ENCODE peak calls at places on chromosomes 7 and 10, in six cellular contexts. E is Peyer's patch, G is testis, O is adrenal gland, A is HepG2, Z is stomach. I is an unnamed sample. For H3K4me1 and H3K27me3, the result is how much of the 10 kb centered on the place peaks cover.

GRCh38 chr10:8349610-8350249 is 295.2 kb downstream of the GATA3 start:
- DNase-seq in E (no peak), G (no peak), O (no peak), A (no peak), Z (no peak), I (no peak)

GRCh38 chr10:8051851-8052257 is 2.6 kb upstream of the GATA3 start:
- DNase-seq in E (no peak), G (no peak), O (no peak), A (no peak), Z (no peak), I (no peak)

GRCh38 chr7:28767356-28767755 is 190.8 kb downstream of the TRIL start:
- DNase-seq in E (no peak), G (no peak), O (no peak), A (no peak), Z (no peak), I (no peak)

GRCh38 chr7:112692333-112692732 is 97.9 kb downstream of the TMEM168 start:
- DNase-seq in E (no peak), G (no peak), O (no peak), A (no peak), Z (no peak), I (no peak)

GRCh38 chr7:142323706-142324105 is 65.8 kb upstream of the PRSS58 start:
- DNase-seq in E (peak), G (peak), O (no peak), A (peak), Z (no peak), I (no peak)

GRCh38 chr10:71392292-71392691 is 4.4 kb upstream of the CDH23 start:
- DNase-seq in E (no peak), G (no peak), O (no peak), A (no peak), Z (no peak), I (no peak)

GRCh38 chr7:37882086-37882485 is 33.7 kb downstream of the NME8 start:
- DNase-seq in E (no peak), G (no peak), O (no peak), A (no peak), Z (no peak), I (no peak)

GRCh38 chr10:2929457-2929856 is 137.9 kb upstream of the PFKP start:
- DNase-seq in E (no peak), G (no peak), O (no peak), A (no peak), Z (no peak), I (no peak)

GRCh38 chr10:83606275-83606674 is 533.0 kb upstream of the GHITM start:
- DNase-seq in E (no peak), G (no peak), O (no peak), A (no peak), Z (no peak), I (no peak)

GRCh38 chr10:89242840-89243586 is 8.6 kb downstream of the LIPA start:
- DNase-seq in E (no peak), G (no peak), O (no peak), A (no peak), Z (no peak), I (no peak)

GRCh38 chr7:111147708-111148107 is 56.8 kb downstream of the LRRN3 start:
- DNase-seq in E (no peak), G (no peak), O (no peak), A (no peak), Z (no peak), I (no peak)

GRCh38 chr10:114400091-114400490 is 4.2 kb downstream of the AFAP1L2 start:
- DNase-seq in E (no peak), G (no peak), O (no peak), A (no peak), Z (no peak), I (no peak)

GRCh38 chr10:51363415-51363814 is 289.1 kb downstream of the PRKG1 start:
- DNase-seq in E (no peak), G (no peak), O (no peak), A (no peak), Z (no peak), I (no peak)

GRCh38 chr10:5616871-5617270 is 49.5 kb downstream of the ASB13 start:
- DNase-seq in E (no peak), G (peak), O (no peak), A (no peak), Z (no peak), I (no peak)

GRCh38 chr10:60508037-60508436 is 118.4 kb upstream of the ANK3 start:
- DNase-seq in E (no peak), G (no peak), O (no peak), A (no peak), Z (no peak), I (no peak)

GRCh38 chr10:71221586-71222202 is 9.3 kb downstream of the UNC5B start:
- DNase-seq in E (no peak), G (no peak), O (no peak), A (no peak), Z (no peak), I (no peak)

GRCh38 chr7:92904292-92905131 is 68.1 kb upstream of the CDK6 start:
- DNase-seq in E (no peak), G (no peak), O (no peak), A (peak), Z (peak), I (no peak)

GRCh38 chr10:31526178-31526577 is 207.2 kb downstream of the ZEB1 start:
- DNase-seq in E (no peak), G (no peak), O (no peak), A (no peak), Z (no peak), I (no peak)

GRCh38 chr7:70751895-70752294 is 380.0 kb upstream of the GALNT17 start:
- DNase-seq in E (no peak), G (no peak), O (no peak), A (no peak), Z (no peak), I (no peak)

GRCh38 chr7:30800785-30801252 is 29.6 kb downstream of the MINDY4 start:
- DNase-seq in E (no peak), G (peak), O (peak), A (peak), Z (peak), I (peak)
- TF ChIP-seq POLR2A in E (no peak), G (no peak), O (no peak), A (no peak), Z (no peak), I (no peak)

DNA sequence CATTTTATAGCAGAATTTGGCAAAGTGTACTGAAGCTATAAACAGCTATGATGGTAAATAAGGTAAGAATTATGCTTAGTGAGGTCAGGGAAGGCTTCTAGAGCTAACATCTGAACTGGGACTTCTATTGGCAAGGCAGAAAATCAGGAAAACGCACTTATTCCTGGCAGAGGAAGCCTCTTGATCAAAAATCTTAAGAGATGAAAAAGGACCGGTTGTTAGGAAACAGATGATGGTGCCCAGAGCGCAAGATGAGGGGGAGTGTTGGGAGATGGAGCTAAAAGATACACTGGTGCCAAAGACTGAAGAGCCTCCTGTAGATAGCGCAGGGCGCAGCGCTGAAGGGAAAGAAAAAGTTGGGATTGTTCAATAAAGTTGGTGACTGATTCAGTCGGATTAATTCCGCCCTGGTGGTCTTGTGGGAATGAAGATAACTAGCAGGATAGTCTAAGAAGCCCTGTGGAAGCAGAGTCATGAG is 550 bp upstream of the CALU start:
- DNase-seq in E (no peak), G (peak), O (no peak), A (no peak), Z (no peak), I (no peak)
- H3K4me1 ChIP-seq in E (under half), G (under half), O (under half), A (under half), Z (under half), I (under half)

GRCh38 chr7:26151953-26152781 is at the start of gene NFE2L3:
- DNase-seq in E (peak), G (peak), O (peak), A (peak), Z (peak), I (no peak)
- H3K27me3 ChIP-seq in E (under half), G (under half), O (under half), A (under half), Z (under half), I (under half)

GRCh38 chr7:8254667-8255066 is 7.3 kb downstream of the ICA1 start:
- DNase-seq in E (no peak), G (no peak), O (no peak), A (no peak), Z (peak), I (no peak)
- TF ChIP-seq POLR2A in E (no peak), G (no peak), O (no peak), A (no peak), Z (no peak), I (no peak)

DNA sequence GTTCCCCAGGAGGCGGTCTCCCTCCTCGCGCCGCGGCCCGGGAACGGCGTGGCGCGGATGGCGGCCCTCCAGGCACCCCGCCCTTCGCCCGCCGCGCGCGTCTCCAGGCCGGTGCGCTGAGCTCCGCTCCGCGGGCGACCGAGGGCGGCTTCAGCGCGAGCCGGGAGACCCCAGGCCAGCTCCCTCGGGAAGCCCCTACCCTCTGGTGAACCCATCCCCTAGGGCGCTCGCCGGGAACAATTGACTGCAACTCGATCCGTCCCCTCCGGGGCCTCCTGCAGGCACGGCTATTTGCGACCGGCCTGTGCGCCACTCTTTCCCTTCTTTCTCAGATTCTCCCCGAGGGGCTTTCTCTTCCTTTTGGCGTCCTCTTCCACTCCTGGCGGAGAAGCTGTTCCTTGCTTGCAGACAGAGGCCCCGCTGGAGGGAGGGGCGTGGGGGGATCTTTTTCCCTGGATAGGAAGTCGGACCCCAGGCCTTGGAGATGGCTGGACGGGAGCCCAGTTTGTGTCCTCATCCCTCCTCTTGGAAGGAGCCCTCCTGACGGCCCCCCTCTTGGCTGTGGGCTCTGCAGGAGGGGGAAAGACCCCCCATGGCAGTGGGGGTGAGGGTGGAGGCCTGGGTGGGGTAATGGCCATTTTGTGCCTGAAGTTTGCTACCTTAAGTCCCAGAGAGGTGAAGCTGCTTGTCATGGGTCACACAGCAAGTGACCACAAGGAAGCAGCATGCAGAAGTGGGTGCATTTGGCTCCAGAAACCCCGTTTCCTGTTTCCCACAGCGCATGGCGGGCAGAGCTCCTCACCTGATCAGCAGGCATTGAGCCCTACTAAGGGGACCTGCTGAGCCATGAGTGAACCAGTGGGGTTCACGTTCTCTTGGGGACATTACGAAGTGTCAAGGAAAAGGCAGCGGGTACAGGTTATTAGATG is 171.2 kb upstream of the TNRC18 start:
- DNase-seq in E (peak), G (no peak), O (no peak), A (no peak), Z (no peak), I (no peak)
- H3K4me1 ChIP-seq in E (under half), G (half or more), O (half or more), A (half or more), Z (half or more), I (half or more)

GRCh38 chr10:78346721-78347120 is 313.1 kb downstream of the RPS24 start:
- DNase-seq in E (no peak), G (no peak), O (no peak), A (no peak), Z (no peak), I (no peak)
- H3K27me3 ChIP-seq in E (under half), G (under half), O (under half), A (under half), Z (under half), I (under half)

GRCh38 chr7:26183545-26184282 is 16.8 kb downstream of the HNRNPA2B1 start:
- DNase-seq in E (no peak), G (no peak), O (no peak), A (no peak), Z (no peak), I (no peak)

GRCh38 chr7:26188291-26188999 is 12.1 kb downstream of the HNRNPA2B1 start:
- DNase-seq in E (no peak), G (no peak), O (no peak), A (no peak), Z (no peak), I (no peak)

GRCh38 chr7:26189000-26189539 is 11.5 kb downstream of the HNRNPA2B1 start:
- DNase-seq in E (no peak), G (no peak), O (no peak), A (no peak), Z (no peak), I (no peak)

GRCh38 chr7:26187380-26188290 is 12.9 kb downstream of the HNRNPA2B1 start:
- DNase-seq in E (no peak), G (no peak), O (no peak), A (no peak), Z (no peak), I (no peak)

GRCh38 chr7:26186364-26187311 is 13.9 kb downstream of the HNRNPA2B1 start:
- DNase-seq in E (no peak), G (no peak), O (no peak), A (no peak), Z (no peak), I (no peak)
- TF ChIP-seq POLR2A in E (no peak), G (no peak), O (no peak), A (peak), Z (no peak), I (no peak)

GRCh38 chr10:11154809-11155208 is 137.1 kb downstream of the CELF2 start:
- DNase-seq in E (no peak), G (no peak), O (no peak), A (no peak), Z (no peak), I (no peak)
- H3K4me1 ChIP-seq in E (under half), G (under half), O (under half), A (under half), Z (under half), I (under half)

GRCh38 chr7:75906991-75907667 is 7.8 kb upstream of the POR start:
- DNase-seq in E (peak), G (no peak), O (peak), A (peak), Z (no peak), I (no peak)
- H3K27me3 ChIP-seq in E (under half), G (under half), O (under half), A (under half), Z (under half), I (under half)

DNA sequence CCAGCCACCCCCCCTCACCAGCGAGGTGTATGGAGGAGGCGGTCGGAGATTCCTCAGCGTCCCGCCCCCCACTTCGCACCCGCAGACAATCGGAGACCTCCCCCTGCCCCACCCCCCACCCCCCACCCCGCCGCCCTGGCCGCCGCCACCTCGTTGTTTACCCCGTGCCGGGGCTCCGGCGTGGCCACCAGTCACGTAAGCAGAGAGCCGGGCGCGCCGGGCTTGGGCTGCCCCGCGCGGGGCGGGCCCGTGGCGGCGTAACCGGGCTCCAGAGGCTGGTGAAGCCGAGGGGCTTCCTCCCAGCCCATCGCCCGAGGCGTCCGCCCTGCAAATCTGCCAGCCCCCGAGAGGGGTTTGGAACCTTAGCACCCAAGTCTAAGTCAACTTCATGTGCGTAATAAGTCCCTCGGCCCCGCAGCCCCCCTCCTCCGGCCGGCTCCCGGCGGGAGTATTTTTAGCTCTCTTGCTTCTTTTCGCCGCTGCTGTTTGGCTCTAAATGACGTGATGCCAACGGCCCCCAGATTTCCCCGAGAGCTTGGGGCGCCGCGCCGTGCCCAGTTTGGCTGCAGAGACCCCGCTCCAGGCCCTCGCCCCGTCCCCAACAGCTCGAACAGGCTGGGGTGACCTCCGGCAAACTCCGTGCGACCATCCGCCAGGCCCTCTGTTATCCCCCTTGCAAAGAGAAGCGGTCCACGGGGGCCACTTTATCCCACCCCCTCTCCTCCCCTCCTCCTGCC is 2.7 kb downstream of the MXI1 start:
- DNase-seq in E (peak), G (no peak), O (peak), A (no peak), Z (peak), I (no peak)
- TF ChIP-seq POLR2A in E (no peak), G (no peak), O (no peak), A (peak), Z (no peak), I (no peak)